ENCODE peak calls at places on chromosomes 16 and 17, in eight cellular contexts. N, Q, A, P, D, V, J and W are unnamed samples.

GRCh38 chr17:19705771-19706770 is 10.3 kb downstream of the SLC47A2 start:
- DNase-seq in Q (no peak), N (no peak), P (no peak), V (no peak), A (no peak), D (no peak), J (no peak), W (no peak)

GRCh38 chr17:60356947-60357346 is 35.0 kb downstream of the USP32 start:
- DNase-seq in V (no peak), D (no peak), P (no peak), N (peak; percentile 34), A (no peak), J (no peak), Q (no peak), W (no peak)

GRCh38 chr17:56779306-56779705 is 54.4 kb downstream of the C17orf67 start:
- DNase-seq in A (no peak), N (no peak), P (no peak), J (no peak), Q (no peak), V (no peak), D (no peak), W (no peak)

GRCh38 chr16:89199241-89200123 is 855 bp downstream of the SLC22A31 start:
- DNase-seq in D (no peak), J (no peak), N (no peak), V (no peak), A (no peak), P (no peak), Q (no peak), W (no peak)

GRCh38 chr17:20156196-20157077 is 147.3 kb downstream of the SPECC1 start:
- DNase-seq in V (peak; percentile 18), Q (peak; percentile 19), N (peak; percentile 10), J (peak; percentile 5), D (peak; percentile 50), P (no peak), A (peak; percentile 62), W (no peak)

GRCh38 chr17:67474081-67474661 is 97.1 kb downstream of the PITPNC1 start:
- DNase-seq in N (peak; percentile 33), Q (no peak), P (no peak), A (no peak), J (no peak), V (peak; percentile 37), D (no peak), W (no peak)

GRCh38 chr17:62662855-62663254 is 35.4 kb downstream of the MRC2 start:
- DNase-seq in D (no peak), Q (no peak), N (no peak), A (no peak), P (no peak), J (no peak), V (no peak), W (no peak)

GRCh38 chr16:89695875-89696597 is 5.5 kb downstream of the SPATA2L start:
- DNase-seq in J (no peak), P (no peak), A (no peak), D (no peak), N (no peak), Q (no peak), V (no peak), W (no peak)

GRCh38 chr17:79628861-79629547 is 18.2 kb upstream of the RBFOX3 start:
- DNase-seq in V (no peak), N (no peak), J (no peak), D (no peak), P (no peak), A (no peak), Q (no peak), W (no peak)

GRCh38 chr16:7115898-7116297 is 216.7 kb upstream of the RBFOX1 start:
- DNase-seq in D (no peak), V (no peak), P (no peak), Q (no peak), N (no peak), A (no peak), J (no peak), W (no peak)

GRCh38 chr16:49698931-49699715 is 156.8 kb downstream of the ZNF423 start:
- DNase-seq in A (no peak), P (peak; percentile 70), N (peak; percentile 46), D (no peak), V (peak; percentile 66), J (no peak), Q (peak; percentile 49), W (no peak)

GRCh38 chr16:89043636-89044393 is 49.8 kb upstream of the ACSF3 start:
- DNase-seq in P (no peak), A (no peak), Q (no peak), V (no peak), J (no peak), D (no peak), N (no peak), W (no peak)

GRCh38 chr17:71180801-71181385 is 939.9 kb upstream of the SOX9 start:
- DNase-seq in Q (no peak), N (peak; percentile 32), A (no peak), V (peak; percentile 20), P (no peak), J (no peak), D (no peak), W (no peak)
- H3K27ac ChIP-seq in Q (no peak overlapping the region), N (no peak overlapping the region), A (no peak overlapping the region), V (no peak overlapping the region), P (no peak overlapping the region), J (no peak overlapping the region), D (no peak overlapping the region), W (no peak overlapping the region)

GRCh38 chr17:77429735-77429984 is 288.9 kb downstream of the SEC14L1 start:
- DNase-seq in Q (peak; percentile 18), D (no peak), J (no peak), N (no peak), P (no peak), A (no peak), V (no peak), W (no peak)

GRCh38 chr17:77428020-77428781 is 287.4 kb downstream of the SEC14L1 start:
- DNase-seq in N (no peak), P (no peak), D (no peak), V (no peak), Q (peak; percentile 30), J (no peak), A (no peak), W (peak; percentile 54)

GRCh38 chr17:77429985-77430752 is 289.4 kb downstream of the SEC14L1 start:
- DNase-seq in J (peak; percentile 87), D (peak; percentile 71), V (peak; percentile 98), A (peak; percentile 84), Q (peak; percentile 91), P (peak; percentile 95), N (peak; percentile 98), W (peak; percentile 95)

GRCh38 chr17:77427471-77427991 is 286.8 kb downstream of the SEC14L1 start:
- DNase-seq in D (no peak), A (no peak), J (no peak), N (peak; percentile 81), Q (peak; percentile 74), P (no peak), V (peak; percentile 89), W (no peak)

DNA sequence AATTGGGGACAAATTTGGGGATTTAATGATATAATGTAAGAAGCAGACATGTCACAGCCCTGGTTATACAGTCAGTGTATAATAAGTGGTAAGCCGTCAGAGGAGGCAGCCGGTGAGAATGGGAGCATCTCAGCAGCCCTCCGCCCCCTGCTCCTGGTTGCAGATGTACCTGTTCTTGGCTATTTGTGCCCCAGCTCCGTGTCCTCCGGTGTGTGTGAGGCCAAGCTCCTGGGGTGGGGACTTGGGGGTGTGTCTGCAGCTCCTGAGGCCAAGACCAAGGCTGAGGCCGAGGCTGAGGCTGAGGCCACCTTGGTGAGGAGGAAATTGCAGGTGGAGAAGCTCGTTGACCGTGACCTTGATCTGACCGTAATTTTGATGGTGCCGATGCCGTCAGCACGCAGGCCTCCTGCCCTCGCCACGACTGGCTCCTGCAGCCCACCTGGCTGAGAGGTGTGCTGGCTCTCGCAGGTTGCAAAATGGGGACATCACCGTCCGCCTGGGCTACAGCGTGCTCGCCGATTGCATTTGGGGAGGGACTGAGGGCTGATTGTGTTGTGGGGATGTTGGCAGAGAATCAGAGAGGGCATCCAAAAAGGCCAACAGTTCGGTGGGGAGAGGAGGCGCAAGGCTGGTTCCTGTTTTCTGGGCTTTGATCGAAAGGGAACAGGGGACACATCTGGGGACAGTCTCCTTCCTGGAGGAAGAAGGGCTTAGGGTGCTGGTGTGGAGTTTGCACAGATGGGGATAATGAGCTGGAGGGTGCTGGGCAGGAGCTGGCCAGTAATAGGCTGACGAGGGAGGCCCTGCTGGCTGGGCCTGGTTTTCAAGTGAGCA is 288.3 kb downstream of the SEC14L1 start:
- DNase-seq in D (no peak), A (no peak), P (no peak), V (no peak), N (no peak), Q (no peak), J (no peak), W (no peak)
- H3K27ac ChIP-seq in D (no peak overlapping the region), A (peak overlapping the region; percentile 75), P (peak overlapping the region; percentile 74), V (peak overlapping the region; percentile 92), N (peak overlapping the region; percentile 60), Q (peak overlapping the region; percentile 71), J (peak overlapping the region; percentile 6), W (no peak overlapping the region)

DNA sequence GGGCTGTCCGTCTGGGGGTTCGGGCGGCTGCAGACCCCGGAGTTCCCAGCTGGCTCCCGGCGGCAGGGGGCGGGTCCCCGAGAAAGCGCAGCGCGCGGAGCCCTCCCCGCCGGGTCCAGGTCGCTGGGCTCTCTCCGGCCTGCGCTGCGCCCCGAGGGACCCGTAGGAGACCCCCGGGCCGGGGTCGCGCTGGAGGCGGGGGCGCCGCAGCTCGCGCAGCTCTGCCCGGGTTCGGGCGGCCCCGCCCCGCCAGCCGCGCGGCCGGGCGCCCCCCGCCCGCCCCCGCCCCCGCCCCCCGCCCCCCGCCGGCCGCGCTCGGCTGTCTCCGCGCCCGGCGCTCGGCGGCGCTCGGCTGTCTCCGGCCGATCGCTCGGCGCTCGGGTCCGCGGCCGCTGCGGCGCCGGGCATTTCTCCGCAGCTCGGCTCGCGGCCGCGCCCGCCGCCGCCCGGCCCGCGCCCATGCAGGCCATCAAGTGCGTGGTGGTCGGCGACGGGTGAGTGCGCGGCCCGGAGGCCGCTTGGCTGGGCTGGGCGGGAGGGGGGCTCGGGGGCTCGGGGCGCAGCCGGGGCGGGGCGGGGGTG is at the start of gene RAC3:
- DNase-seq in V (no peak), J (no peak), N (no peak), D (peak; percentile 38), P (no peak), A (no peak), Q (no peak), W (peak; percentile 68)
- H3K27ac ChIP-seq in V (no peak within 1 kb of the TSS), J (no peak within 1 kb of the TSS), N (no peak within 1 kb of the TSS), D (peak within 1 kb of the TSS; percentile 25), P (peak within 1 kb of the TSS; percentile 35), A (peak within 1 kb of the TSS; percentile 75), Q (no peak within 1 kb of the TSS), W (no peak within 1 kb of the TSS)

DNA sequence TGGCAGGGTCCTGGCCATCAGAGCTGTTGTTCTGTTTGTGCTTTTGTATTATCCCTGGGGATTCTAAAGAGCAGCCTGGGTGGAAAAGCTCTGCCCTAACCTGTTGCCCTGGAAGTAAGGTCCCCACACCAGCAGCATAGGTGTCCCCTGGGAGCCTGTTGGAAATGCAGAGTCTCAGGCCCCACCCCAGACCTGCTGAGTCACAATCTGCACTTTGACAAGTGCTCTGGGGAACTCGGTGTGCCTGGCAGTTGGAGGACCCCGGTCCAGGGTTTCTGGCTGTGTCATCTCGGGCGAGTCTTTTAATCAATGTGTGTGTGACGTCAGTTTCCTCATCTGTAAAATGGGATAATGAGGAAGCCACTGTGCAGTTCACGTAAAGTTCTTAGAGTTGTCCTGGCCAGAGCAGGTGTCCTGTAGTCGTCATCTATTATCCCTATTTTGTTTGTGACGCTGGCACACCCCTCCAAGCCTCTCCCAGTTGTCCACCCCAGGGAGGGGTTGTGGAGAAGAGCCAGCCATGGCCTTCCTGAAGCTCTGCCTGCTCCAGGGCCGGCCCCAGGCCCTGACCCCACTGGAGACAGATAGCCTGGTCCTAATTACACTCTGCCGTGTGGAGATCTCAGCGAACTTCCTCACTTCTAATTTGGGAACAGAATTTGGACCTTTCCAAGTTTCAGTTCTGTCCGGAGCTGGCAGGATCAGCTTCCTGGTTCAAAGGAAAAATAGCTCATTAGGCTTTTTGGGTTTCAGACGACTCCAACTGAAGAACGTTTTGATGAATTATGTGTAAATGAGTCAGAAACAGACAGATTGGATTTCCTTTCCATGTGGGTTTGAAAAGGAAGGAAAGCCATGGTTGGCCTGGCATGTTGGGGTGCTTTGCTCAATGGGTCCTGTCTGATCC is 295.7 kb upstream of the FOXF1 start:
- DNase-seq in P (no peak), V (no peak), A (no peak), Q (no peak), D (no peak), N (no peak), J (no peak), W (no peak)
- H3K27ac ChIP-seq in P (no peak overlapping the region), V (no peak overlapping the region), A (no peak overlapping the region), Q (no peak overlapping the region), D (no peak overlapping the region), N (no peak overlapping the region), J (no peak overlapping the region), W (no peak overlapping the region)